ENCODE peak calls at places on chromosomes 1 and 21, in ten cellular contexts. F is suprapubic skin, A is lung, B is Peyer's patch, S is cardiac muscle cell, Y is bronchial epithelial cell, J is neural progenitor cell, O is mammary epithelial cell, M is fibroblast of pulmonary artery, V is testis. I is an unnamed sample.

GRCh38 chr1:173307845-173308244 is 100.7 kb upstream of the TNFSF4 start:
- DNase-seq in F (no peak), A (no peak), B (no peak), S (no peak), Y (no peak), J (no peak), O (no peak), M (no peak), V (no peak), I (no peak)

GRCh38 chr1:180785887-180786286 is 126.8 kb upstream of the KIAA1614 start:
- DNase-seq in F (no peak), A (no peak), B (no peak), S (no peak), Y (no peak), J (no peak), O (no peak), M (no peak), V (no peak), I (no peak)

GRCh38 chr1:89757532-89757931 is 63.3 kb upstream of the LRRC8D start:
- DNase-seq in F (no peak), A (peak; percentile 36), B (no peak), S (peak; percentile 72), Y (no peak), J (no peak), O (no peak), M (peak; percentile 69), V (no peak), I (peak; percentile 49)

GRCh38 chr1:211386931-211387330 is 60.3 kb downstream of the TRAF5 start:
- DNase-seq in F (no peak), A (no peak), B (no peak), S (peak; percentile 88), Y (no peak), J (no peak), O (no peak), M (peak; percentile 77), V (no peak), I (peak; percentile 34)

GRCh38 chr21:42237577-42237976 is 18.6 kb downstream of the ABCG1 start:
- DNase-seq in F (no peak), A (no peak), B (no peak), S (no peak), Y (no peak), J (no peak), O (no peak), M (no peak), V (no peak), I (no peak)

GRCh38 chr1:183956559-183957188 is 80.9 kb downstream of the COLGALT2 start:
- DNase-seq in F (no peak), A (no peak), B (no peak), S (peak; percentile 84), Y (peak; percentile 81), J (no peak), O (peak; percentile 86), M (peak; percentile 84), V (no peak), I (peak; percentile 91)

GRCh38 chr21:35852820-35853219 is 207.5 kb downstream of the SETD4 start:
- DNase-seq in F (no peak), A (no peak), B (no peak), S (no peak), Y (no peak), J (no peak), O (no peak), M (no peak), V (peak; percentile 56), I (no peak)

GRCh38 chr1:16980473-16981268 is at the start of gene MFAP2:
- DNase-seq in F (no peak), A (no peak), B (no peak), S (peak; percentile 60), Y (peak; percentile 36), J (peak; percentile 72), O (peak; percentile 9), M (peak; percentile 50), V (peak; percentile 33), I (no peak)

GRCh38 chr1:15028117-15028516 is 125.4 kb upstream of the TMEM51 start:
- DNase-seq in F (peak; percentile 89), A (peak; percentile 50), B (no peak), S (peak; percentile 43), Y (peak; percentile 27), J (peak; percentile 48), O (peak; percentile 61), M (peak; percentile 20), V (peak; percentile 19), I (peak; percentile 58)

GRCh38 chr21:44418876-44419230 is 36.5 kb upstream of the LRRC3 start:
- DNase-seq in F (no peak), A (no peak), B (no peak), S (no peak), Y (no peak), J (no peak), O (no peak), M (no peak), V (no peak), I (no peak)

GRCh38 chr1:117802546-117803257 is 126.7 kb downstream of the GDAP2 start:
- DNase-seq in F (no peak), A (no peak), B (no peak), S (no peak), Y (no peak), J (no peak), O (peak; percentile 28), M (no peak), V (no peak), I (peak; percentile 42)

GRCh38 chr1:220430059-220430458 is 97.9 kb upstream of the MARK1 start:
- DNase-seq in F (no peak), A (no peak), B (no peak), S (peak; percentile 9), Y (peak; percentile 31), J (peak; percentile 34), O (peak; percentile 24), M (peak; percentile 7), V (no peak), I (peak; percentile 24)

GRCh38 chr1:166858726-166859419 is 17.2 kb downstream of the TADA1 start:
- DNase-seq in F (no peak), A (no peak), B (no peak), S (no peak), Y (no peak), J (peak; percentile 18), O (no peak), M (no peak), V (no peak), I (no peak)

GRCh38 chr1:201584510-201584991 is 45.6 kb downstream of the NAV1 start:
- DNase-seq in F (peak; percentile 81), A (no peak), B (no peak), S (peak; percentile 80), Y (no peak), J (no peak), O (no peak), M (peak; percentile 72), V (no peak), I (peak; percentile 37)

GRCh38 chr1:18290740-18291412 is 183.3 kb downstream of the IGSF21 start:
- DNase-seq in F (no peak), A (no peak), B (no peak), S (no peak), Y (no peak), J (peak; percentile 64), O (no peak), M (no peak), V (no peak), I (no peak)

DNA sequence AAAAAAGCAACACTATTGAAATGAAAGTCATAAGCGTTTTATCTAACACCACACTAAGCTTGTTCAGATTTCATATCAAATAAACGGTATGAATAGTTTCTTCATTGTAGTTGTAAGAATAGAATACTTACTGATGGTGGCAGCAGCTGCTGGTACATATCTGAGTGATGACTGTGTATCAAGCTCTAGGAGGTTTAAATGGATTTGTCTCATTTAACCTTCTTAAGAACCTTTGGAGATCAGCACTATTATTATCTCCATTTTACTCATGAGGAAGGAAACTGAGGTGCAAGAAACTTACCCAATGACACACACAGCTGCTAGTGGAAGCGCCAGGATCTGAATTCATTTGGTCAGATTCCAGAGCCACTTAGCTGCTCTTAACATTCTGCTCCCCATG is 104.0 kb downstream of the EIF4G3 start:
- DNase-seq in F (no peak), A (no peak), B (no peak), S (peak; percentile 56), Y (no peak), J (no peak), O (no peak), M (peak; percentile 71), V (no peak), I (peak; percentile 83)
- TF ChIP-seq CTCF in F (no peak), A (no peak), B (no peak), S (no peak), Y (no peak), J (no peak), O (no peak), M (peak; percentile 12), V (no peak), I (no peak)

DNA sequence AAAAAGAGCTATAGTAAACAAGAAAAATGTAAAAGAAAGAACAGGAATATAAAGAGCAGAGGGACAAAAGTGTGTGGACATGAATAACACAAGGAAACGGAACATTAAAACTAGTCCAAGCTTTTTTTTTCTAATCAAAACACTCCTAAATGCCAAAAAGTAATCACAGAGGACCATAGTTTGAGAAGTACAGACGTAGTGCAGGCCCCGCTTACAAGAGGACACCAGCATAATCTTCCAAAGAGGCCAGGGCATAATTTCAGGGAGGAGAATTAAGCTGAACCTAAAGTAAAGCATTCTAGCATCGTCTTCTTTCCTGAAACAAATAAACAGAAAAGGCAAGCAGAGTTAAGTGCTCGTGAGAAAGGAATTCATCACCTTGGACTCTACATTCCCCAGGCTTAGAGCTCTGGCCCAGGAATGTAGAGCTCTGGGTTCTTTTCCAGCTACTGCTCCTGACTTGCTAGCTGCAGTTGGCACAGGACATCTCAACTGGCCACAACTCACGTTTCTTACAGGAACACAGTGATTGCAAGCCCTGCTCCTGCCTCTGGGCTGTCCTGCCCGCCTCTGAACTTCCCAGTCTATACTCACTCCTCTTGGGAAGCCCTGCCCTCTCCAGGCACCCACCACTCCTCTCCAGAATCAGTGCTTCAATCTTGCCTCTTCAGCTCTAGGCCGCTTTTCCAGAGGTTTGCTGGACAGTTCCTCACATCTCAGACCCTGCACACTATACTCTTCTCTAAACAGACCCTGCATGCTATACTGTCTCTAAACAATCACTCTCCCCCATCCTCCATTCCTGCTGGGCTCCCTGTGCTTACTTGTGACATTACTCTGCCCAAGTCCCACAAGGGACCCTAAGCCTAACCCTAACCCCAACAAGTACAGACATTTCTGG is 9.8 kb downstream of the RGS8 start:
- DNase-seq in F (no peak), A (no peak), B (no peak), S (peak; percentile 43), Y (no peak), J (no peak), O (no peak), M (peak; percentile 10), V (peak; percentile 52), I (peak; percentile 28)
- TF ChIP-seq CTCF in F (no peak), A (no peak), B (no peak), S (no peak), Y (no peak), J (no peak), O (no peak), M (no peak), V (no peak), I (no peak)

GRCh38 chr1:214719207-214719606 is 116.2 kb downstream of the CENPF start:
- DNase-seq in F (no peak), A (no peak), B (no peak), S (no peak), Y (no peak), J (no peak), O (no peak), M (no peak), V (no peak), I (no peak)
- TF ChIP-seq CTCF in F (no peak), A (no peak), B (no peak), S (no peak), Y (no peak), J (peak; percentile 41), O (no peak), M (peak; percentile 8), V (no peak), I (peak; percentile 43)

GRCh38 chr1:95561244-95561840 is 327.3 kb downstream of the RWDD3 start:
- DNase-seq in F (no peak), A (no peak), B (no peak), S (no peak), Y (no peak), J (no peak), O (no peak), M (no peak), V (no peak), I (no peak)

GRCh38 chr1:95562230-95562629 is 328.2 kb downstream of the RWDD3 start:
- DNase-seq in F (no peak), A (no peak), B (no peak), S (no peak), Y (no peak), J (no peak), O (peak; percentile 52), M (no peak), V (no peak), I (no peak)
- TF ChIP-seq CTCF in F (no peak), A (no peak), B (no peak), S (no peak), Y (no peak), J (no peak), O (no peak), M (no peak), V (no peak), I (no peak)

I was measured in choroid plexus epithelial cell.